ENCODE peak calls at places on chromosomes 16 and 17, in ten cellular contexts. U, K, B, S, P, Y, I, D, O and G are unnamed samples.
A peak's percentile ranks its signal among the peaks of the same experiment; 100 is the strongest.

GRCh38 chr16:88634141-88634993 is 4.0 kb upstream of the IL17C start:
- DNase-seq in B (peak; percentile 94), O (peak; percentile 58), U (peak; percentile 54), P (peak; percentile 18), S (no peak), I (peak; percentile 83), K (peak; percentile 57), Y (peak; percentile 62), D (peak; percentile 89), G (no peak)

GRCh38 chr16:29198731-29199521 is 207.6 kb downstream of the NPIPB11 start:
- DNase-seq in K (no peak), S (no peak), B (no peak), U (no peak), I (no peak), Y (no peak), O (no peak), D (no peak), P (no peak), G (no peak)

GRCh38 chr16:21083729-21084268 is 66.8 kb downstream of the DNAH3 start:
- DNase-seq in S (no peak), D (peak; percentile 42), K (peak; percentile 26), I (peak; percentile 54), P (peak; percentile 46), B (no peak), O (peak; percentile 26), U (peak; percentile 85), Y (peak; percentile 52), G (peak; percentile 27)

GRCh38 chr17:73770115-73770848 is 126.0 kb upstream of the SDK2 start:
- DNase-seq in D (no peak), Y (no peak), B (no peak), S (peak; percentile 57), I (no peak), O (no peak), K (peak; percentile 82), P (peak; percentile 84), U (peak; percentile 67), G (no peak)

GRCh38 chr17:17494499-17495447 is 1.4 kb downstream of the RASD1 start:
- DNase-seq in B (peak; percentile 87), Y (peak; percentile 37), K (no peak), P (peak; percentile 53), D (no peak), S (no peak), I (no peak), O (no peak), U (peak; percentile 52), G (no peak)

GRCh38 chr16:85136705-85137322 is 24.5 kb upstream of the CIBAR2 start:
- DNase-seq in P (no peak), S (no peak), D (no peak), U (peak; percentile 35), K (peak; percentile 27), Y (peak; percentile 55), I (no peak), B (no peak), O (no peak), G (no peak)

GRCh38 chr17:62781356-62781755 is 26.8 kb downstream of the MARCHF10 start:
- DNase-seq in U (no peak), D (no peak), K (no peak), I (no peak), P (peak; percentile 73), S (no peak), B (no peak), Y (no peak), O (no peak), G (no peak)

GRCh38 chr17:17628388-17629008 is 37.0 kb upstream of the PEMT start:
- DNase-seq in O (peak; percentile 13), S (no peak), I (peak; percentile 71), Y (peak; percentile 56), U (peak; percentile 65), P (no peak), B (no peak), K (no peak), D (peak; percentile 62), G (peak; percentile 22)

GRCh38 chr17:48472485-48473281 is 42.7 kb upstream of the SKAP1 start:
- DNase-seq in Y (peak; percentile 34), P (peak; percentile 93), I (no peak), D (no peak), K (no peak), U (no peak), B (no peak), O (no peak), S (no peak), G (no peak)

GRCh38 chr17:5237541-5238016 is 2.9 kb upstream of the SCIMP start:
- DNase-seq in D (peak; percentile 57), Y (peak; percentile 96), O (no peak), U (peak; percentile 82), B (no peak), S (no peak), I (peak; percentile 65), P (peak; percentile 30), K (peak; percentile 43), G (peak; percentile 1)

GRCh38 chr17:30576326-30576861 is 99.2 kb downstream of the GOSR1 start:
- DNase-seq in B (no peak), S (no peak), I (no peak), K (no peak), P (no peak), D (no peak), U (no peak), O (no peak), Y (no peak), G (no peak)

GRCh38 chr17:8673621-8674020 is 43.1 kb upstream of the MYH10 start:
- DNase-seq in I (no peak), O (no peak), U (no peak), B (no peak), P (peak; percentile 86), Y (no peak), S (no peak), D (no peak), K (no peak), G (no peak)

GRCh38 chr17:80996422-80997305 is 5.0 kb downstream of the CHMP6 start:
- DNase-seq in O (no peak), D (no peak), I (no peak), K (no peak), S (no peak), Y (no peak), P (no peak), B (peak; percentile 59), U (no peak), G (no peak)

GRCh38 chr16:84144301-84144858 is 597 bp downstream of the HSDL1 start:
- DNase-seq in I (peak; percentile 46), B (peak; percentile 86), S (peak; percentile 32), K (peak; percentile 22), U (peak; percentile 40), Y (peak; percentile 36), P (no peak), O (peak; percentile 34), D (peak; percentile 46), G (peak; percentile 8)

GRCh38 chr16:67391424-67392300 is 1.6 kb downstream of the TPPP3 start:
- DNase-seq in D (peak; percentile 21), P (no peak), O (no peak), Y (no peak), S (no peak), U (no peak), K (no peak), I (peak; percentile 17), B (no peak), G (no peak)
- TF ChIP-seq CTCF in D (no peak), P (no peak), O (no peak), Y (no peak), S (no peak), U (no peak), K (no peak), I (no peak), B (no peak), G (no peak)

DNA sequence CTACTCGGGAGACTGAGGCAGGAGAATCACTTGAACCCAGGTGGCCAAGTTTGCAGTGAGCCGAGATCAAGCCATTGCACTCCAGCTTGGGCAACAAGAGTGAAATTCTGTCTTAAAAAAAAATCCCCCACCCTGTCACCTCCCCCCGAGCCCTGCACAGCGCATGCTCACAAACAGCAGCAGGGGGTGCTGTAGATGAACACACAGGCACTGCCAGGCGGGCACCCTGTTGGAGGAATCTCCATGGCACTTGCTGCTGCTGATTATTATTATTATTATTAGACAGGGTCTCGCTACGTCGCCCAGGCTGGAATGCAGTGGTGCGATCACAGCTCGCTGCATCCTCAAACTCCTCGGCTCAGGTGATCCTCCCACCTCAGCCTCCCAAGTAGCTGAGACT is 24.6 kb downstream of the FZD2 start:
- DNase-seq in B (no peak), Y (peak; percentile 14), D (no peak), U (no peak), I (no peak), K (no peak), P (no peak), S (no peak), O (no peak), G (no peak)
- TF ChIP-seq CTCF in B (no peak), Y (peak; percentile 18), D (no peak), U (no peak), I (no peak), K (no peak), P (peak; percentile 16), S (no peak), O (no peak), G (no peak)

GRCh38 chr17:70808596-70808995 is 639.3 kb downstream of the KCNJ2 start:
- DNase-seq in B (no peak), P (no peak), S (no peak), D (no peak), Y (peak; percentile 12), I (no peak), O (no peak), K (peak; percentile 3), U (peak; percentile 7), G (no peak)
- TF ChIP-seq CTCF in B (no peak), P (no peak), S (no peak), D (no peak), Y (no peak), I (no peak), O (no peak), K (no peak), U (no peak), G (no peak)

GRCh38 chr16:12803203-12804093 is at the start of gene CPPED1:
- DNase-seq in Y (peak; percentile 97), D (peak; percentile 89), B (peak; percentile 99), I (peak; percentile 93), K (peak; percentile 87), O (peak; percentile 83), U (peak; percentile 92), S (peak; percentile 72), P (peak; percentile 93), G (peak; percentile 86)
- TF ChIP-seq CTCF in Y (no peak), D (no peak), B (no peak), I (no peak), K (no peak), O (no peak), U (no peak), S (no peak), P (no peak), G (no peak)